ENCODE peak calls at places on chromosomes 13 and 19, in ten cellular contexts. F is mucosa of descending colon, Y is A549, N is IMR-90, A is progenitor cell of endocrine pancreas, Z is lower leg skin, E is mesothelial cell of epicardium, W is AG04450, U is psoas muscle, H is Peyer's patch. J is an unnamed sample.

GRCh38 chr13:33776510-33776909 is 41.4 kb upstream of the RFC3 start:
- DNase-seq in E (no peak), A (no peak), F (no peak), Z (no peak), N (no peak), Y (no peak), W (no peak), H (no peak), U (no peak), J (no peak)

GRCh38 chr19:28847468-28847867 is 365.5 kb downstream of the UQCRFS1 start:
- DNase-seq in Z (peak), F (no peak), A (no peak), E (no peak), W (no peak), H (no peak), N (peak), Y (no peak), U (no peak), J (no peak)

GRCh38 chr13:35964764-35965163 is 166.4 kb downstream of the DCLK1 start:
- DNase-seq in Y (no peak), W (no peak), F (no peak), U (no peak), Z (no peak), H (no peak), N (peak), A (no peak), E (no peak), J (no peak)

GRCh38 chr13:44765076-44765475 is 188.9 kb upstream of the TSC22D1 start:
- DNase-seq in E (no peak), N (no peak), W (no peak), U (no peak), Y (no peak), F (no peak), H (no peak), A (no peak), Z (no peak), J (no peak)

GRCh38 chr13:24511824-24512207 is 762 bp downstream of the PARP4 start:
- DNase-seq in F (no peak), N (no peak), W (no peak), H (no peak), E (no peak), A (no peak), Z (no peak), U (no peak), Y (peak), J (no peak)

GRCh38 chr13:109567315-109567714 is 219.1 kb downstream of the IRS2 start:
- DNase-seq in E (no peak), U (no peak), F (no peak), H (no peak), Y (no peak), W (no peak), A (no peak), Z (no peak), N (no peak), J (no peak)

GRCh38 chr13:105273665-105274222 is 1261.7 kb downstream of the EFNB2 start:
- DNase-seq in A (no peak), E (no peak), Y (no peak), W (no peak), N (no peak), H (no peak), U (no peak), F (no peak), Z (no peak), J (no peak)

GRCh38 chr13:113415032-113415431 is 38.3 kb downstream of the ADPRHL1 start:
- DNase-seq in Y (no peak), U (no peak), A (no peak), Z (no peak), N (no peak), W (no peak), H (no peak), F (no peak), E (no peak), J (no peak)

GRCh38 chr19:42942187-42942789 is 5.3 kb upstream of the PSG7 start:
- DNase-seq in F (no peak), E (no peak), U (no peak), Y (peak), H (no peak), Z (no peak), A (no peak), N (peak), W (no peak), J (no peak)

GRCh38 chr13:47233734-47234133 is 336.9 kb upstream of the HTR2A start:
- DNase-seq in Z (no peak), F (no peak), Y (no peak), E (no peak), H (no peak), A (no peak), N (no peak), U (no peak), W (no peak), J (no peak)

GRCh38 chr19:55032170-55032569 is 5.9 kb downstream of the GP6 start:
- DNase-seq in F (no peak), N (no peak), Y (no peak), Z (no peak), W (no peak), E (no peak), H (no peak), A (no peak), U (no peak), J (no peak)

GRCh38 chr19:53659292-53659691 is 27.5 kb downstream of the DPRX start:
- DNase-seq in N (no peak), H (no peak), W (no peak), Z (no peak), U (no peak), A (peak), Y (no peak), E (peak), F (no peak), J (peak)

GRCh38 chr19:43820098-43820860 is 6.8 kb upstream of the ZNF283 start:
- DNase-seq in F (peak), U (peak), Y (peak), W (peak), N (peak), Z (no peak), H (no peak), A (no peak), E (no peak), J (no peak)

GRCh38 chr13:112083971-112084370 is 17.0 kb downstream of the SOX1 start:
- DNase-seq in E (no peak), U (no peak), H (no peak), W (no peak), F (no peak), A (no peak), N (no peak), Y (no peak), Z (no peak), J (no peak)

GRCh38 chr19:35346193-35347052 is 1.3 kb upstream of the FFAR1 start:
- DNase-seq in U (no peak), N (no peak), W (no peak), Z (peak), A (no peak), H (peak), F (peak), E (peak), Y (no peak), J (no peak)

GRCh38 chr19:51994048-51994644 is 7.5 kb upstream of the ZNF350 start:
- DNase-seq in U (no peak), Z (no peak), W (no peak), A (no peak), N (no peak), F (no peak), Y (no peak), H (no peak), E (no peak), J (no peak)

GRCh38 chr19:1401138-1401888 is at the start of gene GAMT:
- DNase-seq in W (no peak), Z (no peak), Y (no peak), F (peak), H (no peak), U (no peak), A (peak), N (no peak), E (no peak), J (peak)

GRCh38 chr13:97256343-97256783 is 34.2 kb downstream of the MBNL2 start:
- DNase-seq in Y (peak), A (no peak), U (no peak), N (peak), H (no peak), F (no peak), W (peak), Z (no peak), E (no peak), J (no peak)

GRCh38 chr19:6429419-6430221 is 3.9 kb downstream of the SLC25A41 start:
- DNase-seq in U (no peak), A (no peak), F (no peak), H (no peak), Z (no peak), N (no peak), W (no peak), E (no peak), Y (no peak), J (no peak)

GRCh38 chr19:15125232-15126067 is 18.2 kb downstream of the SYDE1 start:
- DNase-seq in H (peak), W (peak), E (peak), A (peak), U (peak), N (peak), F (peak), Z (peak), Y (peak), J (peak)

GRCh38 chr13:112888238-112889111 is 80.5 kb upstream of the MCF2L start:
- DNase-seq in Z (no peak), H (no peak), N (no peak), W (no peak), F (no peak), U (peak), E (no peak), A (no peak), Y (no peak), J (no peak)

GRCh38 chr19:6590458-6591319 is at the start of gene CD70:
- DNase-seq in W (no peak), A (no peak), Z (peak), Y (peak), E (no peak), H (no peak), N (no peak), U (no peak), F (peak), J (peak)

GRCh38 chr19:10712041-10712440 is 5.8 kb upstream of the DNM2 start:
- DNase-seq in F (peak), A (no peak), Z (no peak), N (no peak), H (peak), W (no peak), U (no peak), Y (no peak), E (no peak), J (no peak)

GRCh38 chr19:50333737-50334617 is 4.8 kb upstream of the KCNC3 start:
- DNase-seq in Y (peak), F (peak), A (peak), E (peak), Z (peak), W (peak), U (peak), N (no peak), H (peak), J (peak)

GRCh38 chr13:48892311-48892710 is 83.4 kb upstream of the FNDC3A start:
- DNase-seq in Y (peak), N (peak), W (peak), U (no peak), E (no peak), Z (no peak), H (no peak), A (no peak), F (no peak), J (no peak)

GRCh38 chr19:58229255-58229639 is 533 bp downstream of the ZNF544 start:
- DNase-seq in U (no peak), F (peak), A (no peak), H (no peak), Y (peak), N (peak), Z (no peak), E (no peak), W (no peak), J (peak)

GRCh38 chr19:29624489-29625210 is 18.6 kb downstream of the POP4 start:
- DNase-seq in Z (no peak), F (no peak), Y (no peak), H (peak), N (peak), A (no peak), W (no peak), U (no peak), E (no peak), J (no peak)

GRCh38 chr13:85093808-85094207 is 705.4 kb downstream of the SLITRK6 start:
- DNase-seq in Y (no peak), W (no peak), F (no peak), U (no peak), H (no peak), E (no peak), N (no peak), A (no peak), Z (no peak), J (no peak)

GRCh38 chr13:65965496-65965895 is 1264.6 kb downstream of the PCDH9 start:
- DNase-seq in E (no peak), H (no peak), F (no peak), Z (no peak), A (no peak), U (no peak), Y (no peak), N (peak), W (no peak), J (no peak)

GRCh38 chr13:112685856-112686255 is 4.0 kb upstream of the ATP11A start:
- DNase-seq in F (no peak), Y (no peak), W (no peak), E (no peak), N (no peak), A (peak), H (no peak), U (no peak), Z (peak), J (no peak)

GRCh38 chr19:51354742-51355148 is 11.4 kb downstream of the ETFB start:
- DNase-seq in Y (no peak), Z (no peak), N (peak), W (no peak), F (no peak), H (no peak), A (peak), U (peak), E (peak), J (peak)

GRCh38 chr19:17796013-17796837 is 1.3 kb downstream of the B3GNT3 start:
- DNase-seq in E (no peak), N (no peak), U (no peak), A (no peak), Z (no peak), F (peak), Y (no peak), H (peak), W (no peak), J (no peak)

GRCh38 chr19:57171551-57172081 is 4.3 kb upstream of the DUXA start:
- DNase-seq in A (peak), N (peak), E (peak), U (no peak), Y (peak), H (no peak), Z (no peak), F (peak), W (no peak), J (peak)

GRCh38 chr19:3061214-3062161 is 807 bp downstream of the TLE5 start:
- DNase-seq in N (peak), W (no peak), E (no peak), H (peak), U (peak), Z (peak), Y (no peak), F (peak), A (no peak), J (no peak)

GRCh38 chr13:37118002-37118401 is 12.5 kb upstream of the CSNK1A1L start:
- DNase-seq in W (no peak), E (no peak), Z (no peak), Y (no peak), N (no peak), F (no peak), U (no peak), H (no peak), A (no peak), J (no peak)

GRCh38 chr13:77310579-77311279 is 16.2 kb downstream of the MYCBP2 start:
- DNase-seq in N (no peak), U (no peak), W (no peak), F (no peak), A (no peak), E (no peak), H (no peak), Z (no peak), Y (no peak), J (no peak)

DNA sequence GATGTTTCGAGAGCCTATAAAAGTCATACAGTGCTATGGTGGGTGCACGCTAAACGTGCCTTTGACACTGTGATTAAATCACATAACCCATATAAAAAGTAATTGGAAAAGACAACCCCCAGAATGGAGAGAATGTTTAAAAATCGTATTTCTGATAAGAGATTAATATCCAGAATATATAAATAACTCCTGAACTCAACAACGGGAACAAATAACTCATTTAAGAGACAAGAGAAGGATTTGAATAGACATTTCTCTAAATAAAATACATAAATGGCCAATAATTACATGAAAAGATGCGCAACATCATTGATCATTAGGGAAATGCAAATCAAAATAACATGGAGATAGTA is 37.0 kb upstream of the IGFL4 start:
- DNase-seq in Y (no peak), F (no peak), U (no peak), N (no peak), Z (no peak), A (no peak), H (no peak), E (no peak), W (no peak), J (no peak)
- TF ChIP-seq CTCF in Y (no peak), F (no peak), U (no peak), N (no peak), Z (no peak), A (peak), H (no peak), E (peak), W (no peak), J (peak)

DNA sequence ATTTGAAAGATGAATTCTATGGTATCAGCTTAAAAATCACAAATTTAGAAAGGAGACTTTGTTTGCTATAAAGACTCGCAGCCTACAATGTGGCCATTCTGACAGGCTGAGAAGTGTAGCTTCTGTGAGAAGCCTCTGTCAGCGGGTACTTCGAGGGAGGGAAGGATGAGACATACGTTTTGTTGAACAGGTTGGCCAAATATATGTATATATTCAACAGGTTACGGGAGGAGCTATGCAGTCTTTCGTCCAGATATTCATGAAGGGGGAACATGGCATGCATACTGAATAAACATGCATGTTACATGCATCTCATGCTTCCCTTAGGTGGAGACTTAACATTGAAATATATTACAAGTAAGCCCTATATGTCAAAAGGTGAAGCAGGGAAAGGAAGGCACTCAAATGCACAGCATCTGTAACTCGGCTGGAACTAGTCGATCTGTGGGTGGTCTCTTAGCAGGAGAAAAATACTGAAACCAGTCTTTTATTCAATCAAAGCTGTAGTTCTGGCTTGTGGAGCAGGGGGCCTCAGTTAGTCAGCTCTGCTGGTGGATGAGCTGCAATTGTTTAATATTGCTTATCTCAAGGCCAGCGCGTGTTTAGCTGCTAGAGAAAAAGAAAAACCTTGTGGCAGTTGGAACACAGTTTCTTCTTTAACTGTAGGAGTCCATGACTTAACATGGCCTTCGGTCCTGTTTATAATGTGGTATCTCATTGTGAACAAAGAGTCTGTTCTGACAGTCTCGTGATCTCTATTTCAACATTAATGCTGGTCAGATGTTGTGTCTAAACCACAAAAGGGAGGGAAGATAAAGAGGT is 94.3 kb downstream of the FAM216B start:
- DNase-seq in H (no peak), U (no peak), N (peak), W (no peak), Z (no peak), A (no peak), E (no peak), Y (no peak), F (no peak), J (peak)
- TF ChIP-seq CTCF in H (no peak), U (no peak), N (peak), W (peak), Z (no peak), A (peak), E (no peak), Y (no peak), F (no peak), J (peak)

GRCh38 chr19:13604902-13605586 is 98.8 kb upstream of the CACNA1A start:
- DNase-seq in F (no peak), H (no peak), U (no peak), Y (no peak), W (no peak), Z (no peak), A (no peak), E (no peak), N (no peak), J (no peak)

GRCh38 chr19:13606156-13606555 is 99.9 kb upstream of the CACNA1A start:
- DNase-seq in A (no peak), W (no peak), Y (no peak), U (no peak), F (no peak), N (no peak), H (no peak), Z (no peak), E (no peak), J (no peak)

GRCh38 chr19:13611596-13611995 is 105.3 kb upstream of the CACNA1A start:
- DNase-seq in W (no peak), N (no peak), F (no peak), H (no peak), E (no peak), Y (no peak), Z (no peak), U (no peak), A (no peak), J (no peak)

GRCh38 chr19:13613447-13613846 is 107.2 kb upstream of the CACNA1A start:
- DNase-seq in U (no peak), F (no peak), W (no peak), N (no peak), E (no peak), Z (no peak), H (peak), A (no peak), Y (no peak), J (no peak)

GRCh38 chr19:13610042-13610691 is 103.9 kb upstream of the CACNA1A start:
- DNase-seq in H (peak), W (no peak), E (no peak), N (no peak), U (no peak), A (no peak), Z (no peak), Y (no peak), F (peak), J (no peak)
- TF ChIP-seq CTCF in H (peak), W (no peak), E (no peak), N (no peak), U (no peak), A (peak), Z (no peak), Y (no peak), F (no peak), J (no peak)

DNA sequence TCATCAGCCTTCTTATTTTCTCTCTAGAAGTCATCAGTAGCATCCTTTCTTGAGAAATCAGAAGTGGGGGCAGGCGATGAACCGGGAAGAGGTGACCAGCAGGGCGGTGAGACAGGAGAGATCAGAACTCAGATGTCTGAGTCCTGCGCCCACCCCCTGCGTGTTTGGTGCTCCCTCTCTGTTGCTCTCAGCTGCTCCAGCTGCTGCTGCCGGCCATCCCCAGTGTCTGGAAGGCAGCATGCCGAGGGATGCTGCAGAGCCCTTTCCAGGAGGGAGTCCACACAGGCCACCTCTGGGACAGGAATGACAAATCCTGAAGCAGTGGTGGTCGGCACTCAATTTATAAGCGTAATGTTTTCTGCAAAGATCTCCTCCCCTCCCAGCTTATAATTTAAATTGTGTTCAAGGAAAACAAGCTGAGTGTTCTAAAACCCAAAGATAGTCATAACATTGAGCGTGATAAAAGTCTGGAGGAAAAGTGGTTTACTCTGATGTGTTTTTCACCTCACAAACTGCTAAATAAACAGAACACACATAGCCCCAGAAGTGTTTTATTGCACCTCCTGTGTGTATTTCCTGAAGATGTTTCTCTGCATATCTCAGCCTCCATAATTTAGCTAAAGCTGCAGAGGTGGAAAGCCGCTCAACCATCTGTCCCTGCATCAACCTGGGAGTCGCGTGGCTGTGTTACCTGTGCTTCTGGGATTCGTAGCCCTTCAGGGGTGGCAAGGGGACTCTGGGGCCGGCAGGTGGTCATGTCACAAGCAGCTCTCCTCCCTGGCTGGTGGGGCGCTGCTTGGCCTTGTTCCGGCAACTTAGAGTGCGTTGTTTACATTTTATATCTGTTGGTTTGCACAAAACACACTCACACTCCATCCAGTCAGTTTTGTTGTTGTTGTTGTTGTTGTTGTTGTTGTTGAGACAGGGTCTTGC is 191.2 kb downstream of the USP12 start:
- DNase-seq in Y (no peak), E (no peak), U (no peak), Z (no peak), F (peak), A (no peak), W (no peak), H (no peak), N (no peak), J (no peak)
- TF ChIP-seq CTCF in Y (no peak), E (no peak), U (no peak), Z (no peak), F (no peak), A (no peak), W (no peak), H (no peak), N (no peak), J (no peak)

GRCh38 chr19:49019242-49019932 is 2.5 kb upstream of the LHB start:
- DNase-seq in U (peak), Y (peak), N (peak), E (no peak), Z (peak), F (peak), A (no peak), H (peak), W (no peak), J (peak)
- TF ChIP-seq CTCF in U (no peak), Y (peak), N (peak), E (peak), Z (no peak), F (no peak), A (peak), H (peak), W (no peak), J (no peak)

J was measured in nephron progenitor cell.